ENCODE peak calls at places on chromosomes 13 and 19, in five cellular contexts. One of them, this sample, is unnamed.

GRCh38 chr19:30128211-30128610 is 186.2 kb downstream of the URI1 start:
- DNase-seq in GM23248: no peak
- DNase-seq in PC-9: no peak
- DNase-seq in fibroblast of lung: no peak
- DNase-seq in neuronal stem cell: no peak
- DNase-seq in this sample: no peak

GRCh38 chr13:36297259-36297599 is 385 bp downstream of the CCDC169 start:
- DNase-seq in GM23248: peak; percentile 67
- DNase-seq in neuronal stem cell: no peak
- DNase-seq in PC-9: no peak
- DNase-seq in fibroblast of lung: peak; percentile 55
- DNase-seq in this sample: peak; percentile 39

GRCh38 chr13:82477436-82477835 is 1404.8 kb downstream of the SLITRK1 start:
- DNase-seq in PC-9: no peak
- DNase-seq in GM23248: no peak
- DNase-seq in fibroblast of lung: no peak
- DNase-seq in neuronal stem cell: no peak
- DNase-seq in this sample: no peak

GRCh38 chr19:33124207-33125098 is 7.5 kb upstream of the WDR88 start:
- DNase-seq in GM23248: no peak
- DNase-seq in fibroblast of lung: no peak
- DNase-seq in neuronal stem cell: no peak
- DNase-seq in PC-9: no peak
- DNase-seq in this sample: no peak

GRCh38 chr19:52689804-52690394 is 44.9 kb downstream of the ZNF611 start:
- DNase-seq in PC-9: peak; percentile 34
- DNase-seq in fibroblast of lung: no peak
- DNase-seq in neuronal stem cell: no peak
- DNase-seq in GM23248: peak; percentile 55
- DNase-seq in this sample: peak; percentile 87

GRCh38 chr13:109096101-109096500 is 466.7 kb downstream of the MYO16 start:
- DNase-seq in PC-9: no peak
- DNase-seq in fibroblast of lung: no peak
- DNase-seq in GM23248: no peak
- DNase-seq in neuronal stem cell: no peak
- DNase-seq in this sample: no peak

GRCh38 chr19:14086098-14086497 is 515 bp upstream of the C19orf67 start:
- DNase-seq in PC-9: no peak
- DNase-seq in fibroblast of lung: no peak
- DNase-seq in neuronal stem cell: no peak
- DNase-seq in GM23248: no peak
- DNase-seq in this sample: no peak

GRCh38 chr13:97853550-97853949 is 99.9 kb upstream of the IPO5 start:
- DNase-seq in GM23248: peak; percentile 72
- DNase-seq in neuronal stem cell: no peak
- DNase-seq in fibroblast of lung: peak; percentile 8
- DNase-seq in PC-9: no peak
- DNase-seq in this sample: peak; percentile 71

GRCh38 chr13:79805317-79805716 is 324.4 kb downstream of the NDFIP2 start:
- DNase-seq in GM23248: no peak
- DNase-seq in fibroblast of lung: no peak
- DNase-seq in neuronal stem cell: no peak
- DNase-seq in PC-9: no peak
- DNase-seq in this sample: no peak

GRCh38 chr19:45506246-45506990 is 861 bp upstream of the VASP start:
- DNase-seq in neuronal stem cell: peak; percentile 88
- DNase-seq in GM23248: peak; percentile 96
- DNase-seq in fibroblast of lung: peak; percentile 87
- DNase-seq in PC-9: peak; percentile 96
- DNase-seq in this sample: peak; percentile 98

DNA sequence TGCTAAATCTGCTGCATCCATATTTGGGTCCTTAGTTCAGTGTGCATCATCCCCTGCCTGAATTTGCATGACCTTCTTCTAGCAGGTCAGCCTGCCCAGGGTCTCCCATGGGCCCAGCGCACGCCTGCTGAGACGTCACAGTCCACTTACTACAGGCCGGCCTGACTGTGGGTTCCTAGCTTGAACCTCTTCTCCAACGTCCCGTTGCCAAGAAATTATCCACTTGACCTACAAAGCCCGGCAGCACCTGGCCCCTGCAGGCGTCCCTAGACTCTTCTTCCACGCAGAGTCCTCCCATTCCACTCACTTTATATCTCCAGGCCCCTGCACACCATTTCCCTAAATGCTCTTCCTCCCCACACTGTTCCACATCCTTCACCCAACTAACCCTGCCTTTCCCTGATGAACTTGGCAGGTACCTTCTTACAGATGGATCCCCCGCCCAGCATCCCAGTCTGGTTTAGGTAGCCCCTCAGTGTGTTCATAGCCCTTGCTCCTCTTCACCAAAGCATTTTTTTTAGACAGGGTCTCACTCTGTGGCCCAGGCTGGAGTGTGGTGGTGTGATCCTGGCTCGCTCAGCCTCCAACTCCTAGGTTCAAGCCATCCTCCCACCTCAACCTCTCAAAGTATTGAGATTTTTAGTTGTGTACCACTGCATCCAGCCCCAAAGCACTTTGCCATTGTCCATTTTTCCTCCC is 155.0 kb upstream of the SOX1 start:
- DNase-seq in GM23248: no peak
- DNase-seq in fibroblast of lung: no peak
- DNase-seq in PC-9: no peak
- DNase-seq in neuronal stem cell: no peak
- DNase-seq in this sample: peak; percentile 62
- H3K27me3 ChIP-seq in GM23248: no peaks in the 10 kb centered on the region
- H3K27me3 ChIP-seq in fibroblast of lung: no peaks in the 10 kb centered on the region
- H3K27me3 ChIP-seq in PC-9: peaks cover 100% of the 10 kb centered on the region
- H3K27me3 ChIP-seq in neuronal stem cell: no peaks in the 10 kb centered on the region
- H3K27me3 ChIP-seq in this sample: no peaks in the 10 kb centered on the region

GRCh38 chr19:496333-496634 is at the start of gene MADCAM1:
- DNase-seq in PC-9: no peak
- DNase-seq in GM23248: no peak
- DNase-seq in fibroblast of lung: no peak
- DNase-seq in neuronal stem cell: no peak
- DNase-seq in this sample: peak; percentile 72

GRCh38 chr19:497861-498590 is 1.7 kb downstream of the MADCAM1 start:
- DNase-seq in GM23248: no peak
- DNase-seq in neuronal stem cell: no peak
- DNase-seq in PC-9: no peak
- DNase-seq in fibroblast of lung: no peak
- DNase-seq in this sample: peak; percentile 80

GRCh38 chr19:498977-499623 is 2.8 kb downstream of the MADCAM1 start:
- DNase-seq in GM23248: no peak
- DNase-seq in PC-9: no peak
- DNase-seq in fibroblast of lung: no peak
- DNase-seq in neuronal stem cell: no peak
- DNase-seq in this sample: peak; percentile 76

GRCh38 chr19:497476-497860 is 1.2 kb downstream of the MADCAM1 start:
- DNase-seq in PC-9: no peak
- DNase-seq in GM23248: no peak
- DNase-seq in neuronal stem cell: no peak
- DNase-seq in fibroblast of lung: no peak
- DNase-seq in this sample: peak; percentile 62

DNA sequence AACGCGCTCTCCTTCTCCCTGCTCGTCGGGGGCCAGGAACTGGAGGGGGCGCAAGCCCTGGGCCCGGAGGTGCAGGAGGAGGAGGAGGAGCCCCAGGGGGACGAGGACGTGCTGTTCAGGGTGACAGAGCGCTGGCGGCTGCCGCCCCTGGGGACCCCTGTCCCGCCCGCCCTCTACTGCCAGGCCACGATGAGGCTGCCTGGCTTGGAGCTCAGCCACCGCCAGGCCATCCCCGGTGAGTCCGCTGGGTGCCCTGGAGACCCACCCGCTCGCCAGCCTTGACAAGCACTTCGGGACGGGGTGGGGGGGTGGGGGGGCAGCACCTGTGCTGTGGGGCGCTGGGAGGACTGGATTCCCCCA is 2.3 kb downstream of the MADCAM1 start:
- DNase-seq in neuronal stem cell: no peak
- DNase-seq in PC-9: no peak
- DNase-seq in GM23248: no peak
- DNase-seq in fibroblast of lung: no peak
- DNase-seq in this sample: no peak
- H2AFZ ChIP-seq in neuronal stem cell: no peak overlapping the region
- H2AFZ ChIP-seq in PC-9: no peak overlapping the region
- H2AFZ ChIP-seq in GM23248: no peak overlapping the region
- H2AFZ ChIP-seq in fibroblast of lung: no peak overlapping the region
- H2AFZ ChIP-seq in this sample: no peak overlapping the region

DNA sequence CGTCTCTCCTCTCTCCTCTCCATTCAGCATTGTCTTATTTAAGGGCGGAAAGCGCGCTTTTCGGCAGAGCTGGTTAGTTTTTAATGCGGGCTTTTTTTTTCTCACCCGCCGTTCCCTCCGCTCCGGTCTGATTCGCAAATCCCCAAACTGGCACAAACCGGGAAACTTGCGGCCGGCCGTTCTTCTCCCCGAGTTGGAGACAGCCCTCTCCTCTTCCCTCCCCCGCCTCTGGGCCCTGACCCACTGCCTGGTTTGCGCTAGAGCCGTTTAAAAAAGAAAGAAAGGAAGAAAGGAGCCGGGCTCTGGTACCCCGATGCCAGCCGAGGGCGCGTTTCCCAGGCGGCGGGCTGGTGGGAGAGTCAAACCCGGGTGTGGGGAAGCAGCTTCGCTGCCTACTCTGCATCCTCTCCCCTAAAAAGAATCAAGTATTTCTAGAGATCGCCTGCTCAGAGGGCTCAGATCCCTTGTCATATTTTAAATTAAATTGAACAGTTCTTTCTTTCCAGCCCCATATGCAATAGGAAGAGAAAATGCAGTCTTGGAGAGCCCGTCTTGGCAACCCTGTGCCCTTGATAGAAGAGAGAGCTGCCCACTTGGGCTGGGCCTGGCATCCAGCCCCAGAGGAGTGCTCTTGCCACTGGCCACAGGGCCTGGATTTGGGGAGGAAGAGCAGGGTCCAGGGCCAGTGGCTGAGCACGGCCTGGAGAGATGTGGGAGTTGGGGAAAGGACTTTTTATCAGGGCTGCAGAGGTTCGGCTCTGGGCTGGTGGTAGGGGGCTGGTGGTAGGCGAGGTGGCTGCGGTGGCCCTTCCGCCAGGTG is 19.0 kb downstream of the NFIX start:
- DNase-seq in neuronal stem cell: no peak
- DNase-seq in PC-9: no peak
- DNase-seq in GM23248: peak; percentile 71
- DNase-seq in fibroblast of lung: peak; percentile 23
- DNase-seq in this sample: peak; percentile 95
- H3K27me3 ChIP-seq in neuronal stem cell: peaks cover 100% of the 10 kb centered on the region
- H3K27me3 ChIP-seq in PC-9: peaks cover 7% of the 10 kb centered on the region
- H3K27me3 ChIP-seq in GM23248: no peaks in the 10 kb centered on the region
- H3K27me3 ChIP-seq in fibroblast of lung: no peaks in the 10 kb centered on the region
- H3K27me3 ChIP-seq in this sample: no peaks in the 10 kb centered on the region

GRCh38 chr13:113862191-113862765 is 1.6 kb downstream of the GAS6 start:
- DNase-seq in GM23248: no peak
- DNase-seq in neuronal stem cell: no peak
- DNase-seq in fibroblast of lung: peak; percentile 28
- DNase-seq in PC-9: no peak
- DNase-seq in this sample: peak; percentile 89
- H2AFZ ChIP-seq in GM23248: no peak overlapping the region
- H2AFZ ChIP-seq in neuronal stem cell: no peak overlapping the region
- H2AFZ ChIP-seq in fibroblast of lung: no peak overlapping the region
- H2AFZ ChIP-seq in PC-9: no peak overlapping the region
- H2AFZ ChIP-seq in this sample: no peak overlapping the region

GRCh38 chr19:50567882-50568281 is 353 bp downstream of the LRRC4B start:
- DNase-seq in fibroblast of lung: no peak
- DNase-seq in neuronal stem cell: no peak
- DNase-seq in GM23248: no peak
- DNase-seq in PC-9: no peak
- DNase-seq in this sample: peak; percentile 27
- H3K27me3 ChIP-seq in fibroblast of lung: no peaks in the 10 kb centered on the region
- H3K27me3 ChIP-seq in neuronal stem cell: no peaks in the 10 kb centered on the region
- H3K27me3 ChIP-seq in GM23248: peaks cover 38% of the 10 kb centered on the region
- H3K27me3 ChIP-seq in PC-9: peaks cover 81% of the 10 kb centered on the region
- H3K27me3 ChIP-seq in this sample: peaks cover 19% of the 10 kb centered on the region

DNA sequence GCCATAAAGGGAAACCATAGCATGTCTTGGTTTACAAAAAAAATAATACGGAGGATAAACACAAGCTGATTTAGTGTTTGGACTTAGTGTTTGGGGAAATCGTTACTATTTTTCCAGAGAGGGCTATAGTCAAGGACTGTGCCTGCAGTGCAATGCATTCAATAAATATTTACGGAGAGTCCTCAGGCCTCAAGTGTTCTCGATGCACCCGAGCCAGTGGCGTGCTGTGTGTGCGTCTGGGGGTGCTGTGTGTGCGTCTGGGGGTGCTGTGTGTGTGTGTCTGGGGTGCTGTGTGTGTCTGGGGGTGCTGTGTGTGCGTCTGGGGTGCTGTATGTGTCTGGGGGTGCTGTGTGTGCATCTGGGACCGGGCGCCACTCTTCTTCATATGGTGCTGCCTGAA is 71.7 kb upstream of the GTF3A start:
- DNase-seq in GM23248: no peak
- DNase-seq in PC-9: no peak
- DNase-seq in neuronal stem cell: no peak
- DNase-seq in fibroblast of lung: no peak
- DNase-seq in this sample: no peak
- H2AFZ ChIP-seq in GM23248: no peak overlapping the region
- H2AFZ ChIP-seq in PC-9: no peak overlapping the region
- H2AFZ ChIP-seq in neuronal stem cell: peak overlapping the region; percentile 43
- H2AFZ ChIP-seq in fibroblast of lung: no peak overlapping the region
- H2AFZ ChIP-seq in this sample: peak overlapping the region; percentile 3

GRCh38 chr19:48554385-48555091 is 2.6 kb downstream of the SULT2B1 start:
- DNase-seq in fibroblast of lung: no peak
- DNase-seq in neuronal stem cell: peak; percentile 42
- DNase-seq in GM23248: no peak
- DNase-seq in PC-9: peak; percentile 62
- DNase-seq in this sample: no peak
- H3K27me3 ChIP-seq in fibroblast of lung: no peaks in the 10 kb centered on the region
- H3K27me3 ChIP-seq in neuronal stem cell: no peaks in the 10 kb centered on the region
- H3K27me3 ChIP-seq in GM23248: no peaks in the 10 kb centered on the region
- H3K27me3 ChIP-seq in PC-9: no peaks in the 10 kb centered on the region
- H3K27me3 ChIP-seq in this sample: peaks cover 3% of the 10 kb centered on the region

GRCh38 chr19:1770866-1771576 is 17.7 kb downstream of the ONECUT3 start:
- DNase-seq in fibroblast of lung: no peak
- DNase-seq in GM23248: no peak
- DNase-seq in neuronal stem cell: no peak
- DNase-seq in PC-9: no peak
- DNase-seq in this sample: no peak
- H2AFZ ChIP-seq in fibroblast of lung: no peak overlapping the region
- H2AFZ ChIP-seq in GM23248: no peak overlapping the region
- H2AFZ ChIP-seq in neuronal stem cell: no peak overlapping the region
- H2AFZ ChIP-seq in PC-9: no peak overlapping the region
- H2AFZ ChIP-seq in this sample: no peak overlapping the region

This sample was measured in osteoblast.